ENCODE peak calls at places on chromosomes 13 and 19, in four cellular contexts. C is Peyer's patch, Q is foreskin fibroblast, M is coronary artery. T is an unnamed sample.

GRCh38 chr13:40348096-40348679 is 318.3 kb downstream of the FOXO1 start:
- DNase-seq in C (no peak), Q (no peak), M (no peak), T (no peak)

GRCh38 chr13:43786766-43787517 is at the start of gene ENOX1:
- DNase-seq in C (peak), Q (peak), M (no peak), T (no peak)

GRCh38 chr19:10998045-10998533 is 37.3 kb downstream of the SMARCA4 start:
- DNase-seq in C (peak), Q (no peak), M (no peak), T (no peak)

GRCh38 chr19:57241181-57241580 is 749 bp downstream of the ZNF805 start:
- DNase-seq in C (no peak), Q (peak), M (no peak), T (no peak)

GRCh38 chr13:44921931-44922758 is 67.1 kb downstream of the NUFIP1 start:
- DNase-seq in C (no peak), Q (peak), M (peak), T (peak)

GRCh38 chr19:51692065-51692915 is 840 bp upstream of the SPACA6 start:
- DNase-seq in C (no peak), Q (no peak), M (no peak), T (no peak)

GRCh38 chr13:64928704-64929499 is 2301.2 kb downstream of the PCDH9 start:
- DNase-seq in C (no peak), Q (peak), M (no peak), T (peak)

GRCh38 chr13:110201114-110201513 is 105.8 kb downstream of the COL4A1 start:
- DNase-seq in C (no peak), Q (no peak), M (no peak), T (no peak)

GRCh38 chr13:44331912-44332840 is 41.4 kb upstream of the SERP2 start:
- DNase-seq in C (no peak), Q (peak), M (peak), T (peak)

GRCh38 chr13:34129422-34129821 is 311.5 kb downstream of the RFC3 start:
- DNase-seq in C (no peak), Q (no peak), M (no peak), T (no peak)

GRCh38 chr13:64992314-64992713 is 2237.8 kb downstream of the PCDH9 start:
- DNase-seq in C (no peak), Q (no peak), M (no peak), T (no peak)

GRCh38 chr13:40981361-40981760 is 37.8 kb downstream of the ELF1 start:
- DNase-seq in C (no peak), Q (no peak), M (no peak), T (no peak)

GRCh38 chr13:101258071-101258470 is 158.2 kb downstream of the NALCN start:
- DNase-seq in C (no peak), Q (peak), M (no peak), T (peak)

GRCh38 chr19:41302624-41303351 is 7.2 kb upstream of the CCDC97 start:
- DNase-seq in C (peak), Q (no peak), M (no peak), T (no peak)

GRCh38 chr19:21256722-21257121 is 72.5 kb downstream of the ZNF708 start:
- DNase-seq in C (no peak), Q (no peak), M (no peak), T (no peak)

GRCh38 chr19:49362048-49362925 is at the start of gene TEAD2:
- DNase-seq in C (peak), Q (peak), M (peak), T (no peak)

GRCh38 chr19:13154241-13154778 is 4.1 kb downstream of the IER2 start:
- DNase-seq in C (peak), Q (peak), M (peak), T (no peak)

GRCh38 chr13:113061796-113062425 is 43.7 kb upstream of the F7 start:
- DNase-seq in C (no peak), Q (no peak), M (no peak), T (no peak)

GRCh38 chr13:30138511-30138910 is 168.8 kb downstream of the KATNAL1 start:
- DNase-seq in C (no peak), Q (no peak), M (no peak), T (no peak)

GRCh38 chr19:18701250-18701608 is 17.7 kb downstream of the CRTC1 start:
- DNase-seq in C (no peak), Q (no peak), M (no peak), T (no peak)

GRCh38 chr13:31781064-31781463 is 41.7 kb downstream of the RXFP2 start:
- DNase-seq in C (no peak), Q (peak), M (no peak), T (no peak)

GRCh38 chr13:23673354-23673753 is 103.1 kb downstream of the TNFRSF19 start:
- DNase-seq in C (no peak), Q (peak), M (no peak), T (peak)

GRCh38 chr19:52689804-52690394 is 44.9 kb downstream of the ZNF611 start:
- DNase-seq in C (peak), Q (peak), M (peak), T (no peak)

GRCh38 chr19:45645068-45645630 is 6.0 kb upstream of the EML2 start:
- DNase-seq in C (no peak), Q (no peak), M (no peak), T (no peak)

GRCh38 chr19:6219592-6220290 is 60.0 kb downstream of the MLLT1 start:
- DNase-seq in C (no peak), Q (no peak), M (no peak), T (no peak)

GRCh38 chr13:90415902-90416301 is 931.6 kb upstream of the MIR17HG start:
- DNase-seq in C (no peak), Q (no peak), M (no peak), T (no peak)

GRCh38 chr19:30227661-30228112 is 144.5 kb upstream of the ZNF536 start:
- DNase-seq in C (peak), Q (peak), M (no peak), T (no peak)

GRCh38 chr13:66803013-66803739 is 427.0 kb downstream of the PCDH9 start:
- DNase-seq in C (no peak), Q (no peak), M (no peak), T (no peak)

GRCh38 chr13:34044660-34045080 is 226.7 kb downstream of the RFC3 start:
- DNase-seq in C (no peak), Q (peak), M (no peak), T (peak)

GRCh38 chr13:25756916-25757315 is 294.9 kb downstream of the SHISA2 start:
- DNase-seq in C (no peak), Q (no peak), M (no peak), T (no peak)

GRCh38 chr13:106464076-106464475 is 71.4 kb downstream of the EFNB2 start:
- DNase-seq in C (no peak), Q (no peak), M (peak), T (no peak)

GRCh38 chr13:58883405-58883804 is 1251.9 kb downstream of the PCDH17 start:
- DNase-seq in C (no peak), Q (no peak), M (no peak), T (no peak)

GRCh38 chr19:50501568-50502475 is 9.2 kb downstream of the JOSD2 start:
- DNase-seq in C (peak), Q (no peak), M (no peak), T (no peak)

GRCh38 chr13:65597839-65598818 is 1632.0 kb downstream of the PCDH9 start:
- DNase-seq in C (no peak), Q (peak), M (no peak), T (no peak)

GRCh38 chr19:35076657-35077056 is 35.1 kb downstream of the HPN start:
- DNase-seq in C (no peak), Q (no peak), M (no peak), T (no peak)

GRCh38 chr19:51993422-51993821 is 6.8 kb upstream of the ZNF350 start:
- DNase-seq in C (no peak), Q (no peak), M (no peak), T (no peak)

GRCh38 chr19:18504886-18505610 is 16.8 kb downstream of the ELL start:
- DNase-seq in C (peak), Q (no peak), M (no peak), T (no peak)

GRCh38 chr13:112968380-112968909 is 569 bp upstream of the MCF2L start:
- DNase-seq in C (peak), Q (no peak), M (no peak), T (no peak)

GRCh38 chr13:114315074-114315785 is 927 bp downstream of the CHAMP1 start:
- DNase-seq in C (no peak), Q (no peak), M (no peak), T (no peak)

GRCh38 chr13:103145476-103145875 is 79.3 kb upstream of the SLC10A2 start:
- DNase-seq in C (no peak), Q (no peak), M (no peak), T (no peak)

GRCh38 chr19:17244618-17245534 is 843 bp downstream of the NR2F6 start:
- DNase-seq in C (peak), Q (no peak), M (no peak), T (no peak)

GRCh38 chr19:17243854-17244617 is 1.7 kb downstream of the NR2F6 start:
- DNase-seq in C (peak), Q (no peak), M (no peak), T (no peak)

GRCh38 chr19:17243340-17243853 is 2.3 kb downstream of the NR2F6 start:
- DNase-seq in C (peak), Q (no peak), M (no peak), T (no peak)

GRCh38 chr19:17240855-17241399 is 4.8 kb downstream of the NR2F6 start:
- DNase-seq in C (no peak), Q (no peak), M (no peak), T (no peak)

DNA sequence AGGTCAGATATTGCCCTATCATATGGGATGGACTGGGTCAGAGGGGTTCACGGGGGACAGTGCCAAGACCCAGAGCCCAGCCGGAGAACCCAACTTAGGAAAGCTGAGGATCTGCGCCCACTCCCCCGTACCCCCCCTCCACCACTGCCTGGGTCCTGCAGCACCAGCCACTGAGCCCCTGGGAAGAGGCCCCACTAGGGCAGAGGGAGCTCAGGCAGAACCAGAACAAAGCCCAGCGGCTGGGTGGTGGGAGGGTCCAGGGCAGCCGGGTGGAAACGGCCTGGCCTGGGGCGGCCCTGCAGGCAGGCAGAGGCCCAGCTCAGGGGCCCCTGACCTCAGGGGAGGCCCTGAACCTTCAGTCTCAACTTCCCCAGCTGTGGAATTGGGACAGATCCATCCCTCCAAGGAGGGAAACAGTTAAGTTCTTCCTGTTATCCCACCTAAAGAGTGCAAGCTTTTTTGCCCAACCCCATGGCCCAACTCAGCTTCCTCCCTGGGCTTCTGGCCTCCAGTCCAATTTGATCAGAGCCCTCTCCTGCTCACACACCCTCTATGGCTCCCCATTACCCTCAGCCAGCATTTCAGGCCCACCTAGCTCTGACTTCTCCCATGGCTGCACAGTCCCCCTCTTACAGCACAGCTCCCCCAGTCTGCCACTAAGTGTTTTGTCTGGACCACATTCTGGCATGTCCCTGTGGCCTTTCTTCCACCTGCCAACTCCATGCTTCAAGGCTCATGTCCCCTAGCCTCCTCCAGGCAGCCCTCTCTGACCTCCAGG is 3.1 kb downstream of the NR2F6 start:
- DNase-seq in C (no peak), Q (no peak), M (no peak), T (no peak)
- H3K4me3 ChIP-seq in C (peak), Q (peak), M (peak), T (peak)

GRCh38 chr19:5108123-5108613 is 139.3 kb downstream of the KDM4B start:
- DNase-seq in C (no peak), Q (no peak), M (no peak), T (no peak)

GRCh38 chr19:5110546-5110945 is 141.6 kb downstream of the KDM4B start:
- DNase-seq in C (no peak), Q (no peak), M (no peak), T (no peak)

GRCh38 chr19:5108866-5109265 is 140.0 kb downstream of the KDM4B start:
- DNase-seq in C (no peak), Q (no peak), M (no peak), T (no peak)

GRCh38 chr19:5111051-5111450 is 142.1 kb downstream of the KDM4B start:
- DNase-seq in C (no peak), Q (no peak), M (no peak), T (no peak)

DNA sequence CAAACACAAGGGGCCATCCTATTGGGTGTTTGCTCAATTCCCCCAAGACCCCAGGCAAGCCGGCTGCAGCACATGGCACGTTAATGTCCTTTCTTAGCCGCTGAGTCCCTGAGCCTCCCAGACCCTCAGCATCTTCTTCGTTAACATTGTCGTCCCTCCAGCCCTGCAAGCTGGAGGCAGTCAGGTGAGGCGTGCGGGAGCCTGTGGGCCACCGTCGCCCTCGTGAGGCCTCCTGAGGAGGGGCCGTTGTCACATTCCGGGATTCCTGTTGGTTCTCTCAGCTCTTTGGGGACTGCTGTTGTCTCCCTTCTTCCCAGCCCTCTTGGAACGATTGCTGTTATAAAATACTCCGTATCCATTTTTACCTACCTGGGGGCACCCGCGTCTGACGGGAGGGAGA is 140.6 kb downstream of the KDM4B start:
- DNase-seq in C (no peak), Q (no peak), M (no peak), T (no peak)
- TF ChIP-seq CTCF in C (no peak), Q (no peak), M (no peak), T (no peak)

GRCh38 chr19:1774999-1775772 is 21.9 kb downstream of the ONECUT3 start:
- DNase-seq in C (no peak), Q (no peak), M (no peak), T (no peak)
- H3K4me3 ChIP-seq in C (no peak), Q (no peak), M (no peak), T (no peak)

GRCh38 chr19:47514151-47514868 is 553 bp downstream of the NAPA start:
- DNase-seq in C (peak), Q (no peak), M (no peak), T (no peak)

GRCh38 chr19:47512183-47512947 is 2.5 kb downstream of the NAPA start:
- DNase-seq in C (no peak), Q (peak), M (no peak), T (no peak)

GRCh38 chr19:47518139-47518538 is 3.3 kb upstream of the NAPA start:
- DNase-seq in C (no peak), Q (no peak), M (no peak), T (no peak)

GRCh38 chr19:47512948-47513319 is 1.9 kb downstream of the NAPA start:
- DNase-seq in C (no peak), Q (no peak), M (no peak), T (no peak)

GRCh38 chr19:47514869-47515588 is at the start of gene NAPA:
- DNase-seq in C (peak), Q (peak), M (peak), T (peak)
- TF ChIP-seq CTCF in C (no peak), Q (no peak), M (no peak), T (no peak)

GRCh38 chr19:38869160-38869835 is 8.8 kb downstream of the RINL start:
- DNase-seq in C (no peak), Q (no peak), M (no peak), T (no peak)
- H3K4me3 ChIP-seq in C (peak), Q (peak), M (peak), T (peak)

DNA sequence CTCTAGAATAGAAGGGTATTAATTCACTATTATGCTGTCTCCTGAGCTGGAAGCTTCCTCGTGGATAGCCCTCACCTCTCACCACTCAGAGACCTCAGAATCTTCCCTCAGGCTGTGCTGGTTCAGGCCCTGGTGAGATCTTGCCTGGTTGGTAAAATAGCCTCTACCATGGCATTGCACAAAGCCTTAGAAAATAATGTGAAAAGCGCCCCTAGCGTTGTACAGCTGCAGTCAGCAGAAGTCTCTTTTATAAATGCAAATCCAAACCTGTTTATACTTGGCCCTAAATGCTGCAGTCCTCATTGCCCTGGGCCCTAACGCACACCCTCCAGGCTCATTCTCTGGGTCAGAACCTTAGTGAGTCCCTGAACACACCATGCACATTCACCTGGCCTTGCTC is 150.9 kb downstream of the KCTD15 start:
- DNase-seq in C (no peak), Q (no peak), M (peak), T (no peak)
- TF ChIP-seq CTCF in C (no peak), Q (no peak), M (no peak), T (no peak)

DNA sequence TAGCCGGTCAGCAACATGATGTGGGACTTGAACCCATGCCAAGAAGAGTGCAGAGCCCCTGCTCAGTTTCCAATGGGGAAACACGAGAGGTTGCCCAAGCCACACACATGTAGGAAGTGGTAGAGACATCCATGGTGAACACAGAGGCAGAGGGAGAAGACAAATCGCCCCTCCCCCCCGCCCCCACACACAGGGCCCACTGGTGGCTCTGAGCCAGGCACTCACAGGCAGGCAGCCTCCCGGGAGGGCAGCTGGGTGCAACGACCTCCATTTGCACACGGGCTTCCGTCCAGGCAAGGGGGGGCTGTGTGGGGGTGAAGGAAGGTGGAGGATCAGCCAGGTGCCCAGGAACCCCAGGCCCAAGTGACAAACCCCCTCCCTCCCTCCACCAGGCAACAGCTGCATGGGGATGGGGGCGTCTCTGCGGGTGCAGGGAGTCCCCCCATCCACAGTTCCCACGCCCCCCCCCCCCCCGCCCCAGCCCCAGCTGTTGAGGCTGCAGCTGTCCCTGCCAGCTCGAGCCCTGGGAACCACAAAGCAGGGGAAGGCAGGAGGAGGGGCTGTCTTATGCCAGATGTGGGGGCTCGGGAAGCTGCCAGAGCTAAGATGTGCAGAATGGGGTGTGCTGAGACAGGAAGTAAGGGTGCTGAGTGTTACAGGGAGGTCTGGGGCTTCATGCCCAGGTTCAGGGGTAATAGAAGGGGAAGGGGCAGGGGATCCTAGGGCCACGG is 3.4 kb downstream of the NOTCH3 start:
- DNase-seq in C (no peak), Q (no peak), M (no peak), T (no peak)
- H3K4me3 ChIP-seq in C (no peak), Q (no peak), M (peak), T (no peak)

GRCh38 chr13:38641164-38641948 is 45.5 kb upstream of the FREM2 start:
- DNase-seq in C (no peak), Q (no peak), M (no peak), T (no peak)
- TF ChIP-seq CTCF in C (no peak), Q (peak), M (no peak), T (peak)

DNA sequence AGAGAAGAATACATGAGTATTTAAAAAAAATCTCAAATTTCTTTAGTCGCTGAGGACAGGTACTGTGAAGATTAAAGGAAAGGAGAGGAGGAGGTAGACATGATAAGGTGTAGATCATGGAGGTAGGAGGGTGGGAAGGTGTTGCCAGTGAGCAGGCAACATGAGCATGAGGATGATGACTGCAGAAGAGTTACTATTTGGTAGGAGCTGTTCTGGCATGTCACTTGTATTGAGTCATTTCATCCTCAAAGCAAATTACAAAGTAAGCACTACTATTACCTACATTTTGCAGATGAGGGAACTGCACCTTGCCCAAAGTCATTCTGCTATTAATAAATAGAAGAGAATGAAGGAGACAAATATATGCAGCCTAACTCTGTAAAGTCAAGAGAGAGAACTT is 435.8 kb upstream of the KLF12 start:
- DNase-seq in C (no peak), Q (no peak), M (no peak), T (no peak)
- H3K4me3 ChIP-seq in C (no peak), Q (no peak), M (no peak), T (no peak)

GRCh38 chr13:51260154-51260553 is 38.0 kb downstream of the FAM124A start:
- DNase-seq in C (no peak), Q (no peak), M (no peak), T (no peak)
- TF ChIP-seq CTCF in C (no peak), Q (no peak), M (no peak), T (no peak)